ENCODE peak calls at places on chromosome 7, in six cellular contexts. J, T, X, R, Z and P are unnamed samples.

GRCh38 chr7:127628445-127628844 is 10.5 kb upstream of the PAX4 start:
- DNase-seq in J (no peak), T (no peak), X (no peak), R (no peak), Z (no peak), P (no peak)

GRCh38 chr7:135616136-135616535 is 46.2 kb upstream of the STMP1 start:
- DNase-seq in J (no peak), T (no peak), X (no peak), R (no peak), Z (no peak), P (no peak)

GRCh38 chr7:82945056-82945455 is 217.6 kb downstream of the PCLO start:
- DNase-seq in J (no peak), T (no peak), X (no peak), R (no peak), Z (no peak), P (no peak)

GRCh38 chr7:1844336-1844955 is 174.4 kb downstream of the ELFN1 start:
- DNase-seq in J (no peak), T (no peak), X (peak; percentile 45), R (peak; percentile 4), Z (no peak), P (no peak)

GRCh38 chr7:24221500-24221899 is 62.5 kb upstream of the NPY start:
- DNase-seq in J (no peak), T (no peak), X (no peak), R (no peak), Z (no peak), P (no peak)

GRCh38 chr7:108525327-108525984 is 479 bp downstream of the PNPLA8 start:
- DNase-seq in J (peak; percentile 81), T (no peak), X (no peak), R (no peak), Z (no peak), P (peak; percentile 77)

GRCh38 chr7:123285076-123285700 is 85.4 kb upstream of the SLC13A1 start:
- DNase-seq in J (no peak), T (no peak), X (no peak), R (no peak), Z (no peak), P (no peak)

GRCh38 chr7:151025924-151026671 is 1.8 kb upstream of the ATG9B start:
- DNase-seq in J (peak; percentile 13), T (no peak), X (no peak), R (no peak), Z (peak; percentile 73), P (no peak)

GRCh38 chr7:74006032-74006431 is 21.9 kb upstream of the ELN start:
- DNase-seq in J (no peak), T (no peak), X (no peak), R (no peak), Z (no peak), P (no peak)

GRCh38 chr7:33946094-33946699 is 40.9 kb downstream of the BMPER start:
- DNase-seq in J (peak; percentile 51), T (no peak), X (no peak), R (no peak), Z (peak; percentile 3), P (no peak)

GRCh38 chr7:24029068-24029467 is 254.9 kb upstream of the NPY start:
- DNase-seq in J (no peak), T (no peak), X (no peak), R (no peak), Z (no peak), P (no peak)

GRCh38 chr7:41643616-41644015 is 59.3 kb downstream of the INHBA start:
- DNase-seq in J (no peak), T (no peak), X (no peak), R (no peak), Z (no peak), P (no peak)

GRCh38 chr7:41637051-41637450 is 65.8 kb downstream of the INHBA start:
- DNase-seq in J (peak; percentile 21), T (no peak), X (no peak), R (no peak), Z (no peak), P (no peak)

GRCh38 chr7:41641006-41641714 is 61.7 kb downstream of the INHBA start:
- DNase-seq in J (no peak), T (no peak), X (no peak), R (no peak), Z (no peak), P (no peak)

GRCh38 chr7:41640487-41640886 is 62.4 kb downstream of the INHBA start:
- DNase-seq in J (no peak), T (no peak), X (no peak), R (no peak), Z (no peak), P (no peak)
- TF ChIP-seq CTCF in J (no peak), T (no peak), X (no peak), R (no peak), Z (no peak), P (no peak)

DNA sequence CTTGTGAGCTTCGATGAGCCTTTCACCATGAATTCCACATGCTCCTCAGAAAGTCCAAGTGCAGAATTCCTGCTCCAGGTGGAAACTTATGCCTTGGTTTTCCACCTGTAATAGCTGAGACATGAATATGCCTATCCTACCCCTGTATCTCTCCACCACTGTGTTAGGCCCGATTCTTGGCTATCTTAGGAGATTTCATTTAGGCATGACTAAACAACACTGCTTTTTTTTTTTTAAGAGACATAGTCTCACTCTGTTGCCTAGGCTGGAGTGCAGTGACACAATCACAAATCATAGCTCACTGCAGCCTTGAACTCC is 57.2 kb downstream of the NCAPG2 start:
- DNase-seq in J (no peak), T (no peak), X (no peak), R (no peak), Z (no peak), P (no peak)
- TF ChIP-seq CTCF in J (no peak), T (no peak), X (no peak), R (no peak), Z (no peak), P (no peak)

DNA sequence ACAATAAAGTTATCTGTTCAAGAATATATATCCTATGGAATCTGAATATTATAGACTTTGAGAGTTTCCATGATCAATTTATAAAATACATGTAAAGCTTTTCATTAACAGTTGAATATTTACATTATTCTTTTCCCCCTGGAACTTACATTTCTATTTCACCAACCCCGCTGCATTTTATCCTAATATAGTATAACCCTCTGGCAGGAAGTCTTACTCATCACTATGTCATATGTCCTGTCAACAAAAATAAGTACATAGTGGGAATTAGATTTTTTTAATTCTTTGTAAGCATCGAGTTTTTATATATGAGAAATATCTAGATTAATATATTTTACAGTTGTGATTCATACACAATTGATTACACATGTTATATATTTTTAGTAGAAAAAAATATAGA is 86.9 kb downstream of the HECW1 start:
- DNase-seq in J (peak; percentile 64), T (no peak), X (no peak), R (no peak), Z (no peak), P (no peak)
- TF ChIP-seq CTCF in J (no peak), T (no peak), X (no peak), R (no peak), Z (no peak), P (no peak)

GRCh38 chr7:5489991-5490536 is 66.4 kb upstream of the TNRC18 start:
- DNase-seq in J (no peak), T (no peak), X (no peak), R (no peak), Z (no peak), P (no peak)

GRCh38 chr7:5491251-5492044 is 67.8 kb upstream of the TNRC18 start:
- DNase-seq in J (no peak), T (no peak), X (no peak), R (no peak), Z (no peak), P (no peak)

GRCh38 chr7:5484921-5485320 is 61.3 kb upstream of the TNRC18 start:
- DNase-seq in J (no peak), T (no peak), X (no peak), R (no peak), Z (no peak), P (no peak)

GRCh38 chr7:5492249-5493020 is 68.8 kb upstream of the TNRC18 start:
- DNase-seq in J (no peak), T (no peak), X (no peak), R (no peak), Z (no peak), P (no peak)

DNA sequence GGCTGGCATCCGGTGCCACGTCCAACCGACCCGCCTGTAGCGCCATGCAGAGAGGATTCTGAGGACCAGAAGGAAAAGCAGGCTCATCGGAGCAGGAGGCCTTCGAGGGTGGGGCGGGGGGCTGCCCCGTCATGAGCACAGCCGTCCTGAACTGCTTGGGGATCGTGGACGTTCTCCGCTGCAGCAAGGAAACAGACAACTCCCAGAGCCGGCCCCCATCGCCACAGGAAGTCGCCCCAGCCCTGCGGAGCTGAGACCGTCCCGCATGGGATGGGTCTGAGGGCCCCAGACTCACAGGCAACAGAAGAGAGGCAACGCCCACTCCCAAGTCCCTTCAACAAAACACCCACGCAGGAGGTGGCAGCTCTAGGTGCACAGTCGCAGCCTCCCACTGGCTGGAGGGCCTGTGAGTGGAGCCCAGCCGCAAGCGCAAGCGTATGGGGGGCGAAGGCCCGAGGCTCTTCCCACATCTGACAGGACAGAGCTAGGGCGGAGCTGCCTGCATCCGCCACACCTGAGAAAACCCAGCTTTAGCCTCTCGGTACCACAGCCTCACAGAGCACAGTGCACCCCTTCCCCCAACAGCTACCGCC is 64.7 kb upstream of the TNRC18 start:
- DNase-seq in J (no peak), T (no peak), X (no peak), R (no peak), Z (no peak), P (no peak)
- TF ChIP-seq CTCF in J (no peak), T (no peak), X (no peak), R (no peak), Z (no peak), P (no peak)

GRCh38 chr7:28093617-28094232 is 86.9 kb downstream of the JAZF1 start:
- DNase-seq in J (peak; percentile 30), T (no peak), X (peak; percentile 85), R (peak; percentile 84), Z (peak; percentile 88), P (peak; percentile 46)
- TF ChIP-seq CTCF in J (peak; percentile 70), T (peak; percentile 50), X (peak; percentile 49), R (peak; percentile 49), Z (peak; percentile 96), P (peak; percentile 41)

GRCh38 chr7:70189261-70189660 is 591.0 kb downstream of the AUTS2 start:
- DNase-seq in J (no peak), T (no peak), X (no peak), R (no peak), Z (no peak), P (no peak)

GRCh38 chr7:70190266-70190665 is 592.0 kb downstream of the AUTS2 start:
- DNase-seq in J (no peak), T (no peak), X (no peak), R (no peak), Z (no peak), P (no peak)

GRCh38 chr7:70189776-70190175 is 591.5 kb downstream of the AUTS2 start:
- DNase-seq in J (no peak), T (no peak), X (no peak), R (no peak), Z (no peak), P (no peak)

DNA sequence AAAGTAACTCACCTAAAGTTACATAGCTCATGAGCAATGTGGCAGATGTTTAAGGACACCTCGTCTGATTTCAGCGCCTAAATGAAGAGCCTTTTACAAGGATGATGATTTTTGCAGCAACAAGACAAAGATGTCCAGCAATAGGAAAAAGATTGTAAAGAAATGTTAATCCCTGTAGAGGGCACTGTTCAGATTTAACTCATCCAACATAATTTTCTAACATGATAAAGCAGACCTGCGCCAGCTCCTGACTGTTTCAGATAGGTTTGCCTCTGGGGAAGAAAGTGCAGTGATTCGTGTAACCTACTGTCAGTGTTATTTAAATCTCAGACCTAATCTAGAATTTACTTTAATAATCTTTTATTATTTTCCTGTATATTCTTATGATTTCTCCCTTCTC is 595.2 kb downstream of the AUTS2 start:
- DNase-seq in J (no peak), T (no peak), X (no peak), R (no peak), Z (no peak), P (no peak)
- TF ChIP-seq CTCF in J (no peak), T (peak; percentile 55), X (peak; percentile 18), R (no peak), Z (peak; percentile 36), P (no peak)